ENCODE peak calls at places on chromosome 10, in four cellular contexts. Y is Kasumi-1, B is epithelial cell of esophagus, U is EL. G is an unnamed sample.

GRCh38 chr10:79274279-79275104 is 72.8 kb upstream of the PPIF start:
- DNase-seq in Y (peak; percentile 27), B (peak; percentile 67), U (no peak), G (peak; percentile 73)

GRCh38 chr10:26612151-26612915 is 85.2 kb upstream of the PDSS1 start:
- DNase-seq in Y (no peak), B (peak; percentile 77), U (no peak), G (no peak)

GRCh38 chr10:1788401-1788800 is 51.1 kb upstream of the ADARB2 start:
- DNase-seq in Y (no peak), B (no peak), U (no peak), G (no peak)

GRCh38 chr10:42953684-42954674 is 122.9 kb upstream of the RET start:
- DNase-seq in Y (no peak), B (no peak), U (no peak), G (no peak)

GRCh38 chr10:91051834-91052233 is 130.9 kb upstream of the ANKRD1 start:
- DNase-seq in Y (no peak), B (peak; percentile 2), U (no peak), G (peak; percentile 54)

GRCh38 chr10:106571216-106571954 is 593.1 kb downstream of the SORCS1 start:
- DNase-seq in Y (peak; percentile 34), B (peak; percentile 75), U (peak; percentile 73), G (peak; percentile 89)

GRCh38 chr10:101827919-101828600 is 9.8 kb upstream of the OGA start:
- DNase-seq in Y (no peak), B (no peak), U (no peak), G (no peak)

GRCh38 chr10:48340734-48341133 is 34.3 kb downstream of the MAPK8 start:
- DNase-seq in Y (no peak), B (no peak), U (no peak), G (no peak)

GRCh38 chr10:15084502-15084922 is 4.1 kb downstream of the ACBD7 start:
- DNase-seq in Y (no peak), B (peak; percentile 90), U (peak; percentile 97), G (peak; percentile 95)

GRCh38 chr10:97861351-97861750 is 11.7 kb downstream of the GOLGA7B start:
- DNase-seq in Y (peak; percentile 25), B (peak; percentile 85), U (peak; percentile 90), G (peak; percentile 78)

GRCh38 chr10:117553171-117553814 is 10.7 kb downstream of the EMX2 start:
- DNase-seq in Y (no peak), B (no peak), U (no peak), G (no peak)

GRCh38 chr10:100009283-100009792 is 409 bp downstream of the DNMBP start:
- DNase-seq in Y (peak; percentile 64), B (peak; percentile 57), U (no peak), G (peak; percentile 89)

GRCh38 chr10:51029172-51029641 is 45.1 kb upstream of the PRKG1 start:
- DNase-seq in Y (no peak), B (peak; percentile 55), U (peak; percentile 37), G (peak; percentile 48)

GRCh38 chr10:91034042-91034441 is 113.2 kb upstream of the ANKRD1 start:
- DNase-seq in Y (no peak), B (no peak), U (no peak), G (no peak)

GRCh38 chr10:124403548-124403947 is 15.2 kb downstream of the OAT start:
- DNase-seq in Y (peak; percentile 97), B (peak; percentile 87), U (peak; percentile 78), G (peak; percentile 92)

GRCh38 chr10:91610444-91610843 is 22.4 kb downstream of the PPP1R3C start:
- DNase-seq in Y (no peak), B (no peak), U (peak; percentile 81), G (no peak)

GRCh38 chr10:17673517-17674051 is 29.6 kb downstream of the STAM start:
- DNase-seq in Y (no peak), B (peak; percentile 84), U (peak; percentile 97), G (peak; percentile 84)

GRCh38 chr10:74738543-74738942 is 87.9 kb upstream of the KAT6B start:
- DNase-seq in Y (peak; percentile 75), B (no peak), U (no peak), G (no peak)

GRCh38 chr10:127091354-127091753 is 105.0 kb downstream of the INSYN2A start:
- DNase-seq in Y (no peak), B (no peak), U (no peak), G (no peak)

GRCh38 chr10:93363891-93364648 is 118.1 kb downstream of the MYOF start:
- DNase-seq in Y (no peak), B (peak; percentile 37), U (no peak), G (no peak)

GRCh38 chr10:128854965-128855364 is 612.1 kb upstream of the MGMT start:
- DNase-seq in Y (no peak), B (no peak), U (no peak), G (no peak)

GRCh38 chr10:71970331-71970730 is 6.1 kb downstream of the CHST3 start:
- DNase-seq in Y (no peak), B (peak; percentile 46), U (peak; percentile 25), G (peak; percentile 24)